ENCODE peak calls at places on chromosome 17, in six cellular contexts. B is H1, E is GM12878, C is K562, H is GM12891, F is HepG2. Q is an unnamed sample.

GRCh38 chr17:45018514-45019176 is 32.8 kb downstream of the DCAKD start:
- DNase-seq in C (peak; percentile 50), E (no peak), F (no peak), B (no peak), H (no peak), Q (no peak)

GRCh38 chr17:12665263-12666210 is at the start of gene MYOCD:
- DNase-seq in B (peak; percentile 79), E (no peak), H (peak; percentile 42), C (no peak), F (no peak), Q (peak; percentile 42)

GRCh38 chr17:41973457-41973856 is 6.9 kb downstream of the CNP start:
- DNase-seq in B (no peak), F (no peak), C (no peak), H (no peak), E (no peak), Q (no peak)

GRCh38 chr17:74085434-74085833 is 118.0 kb upstream of the RPL38 start:
- DNase-seq in E (no peak), F (no peak), B (no peak), C (peak; percentile 19), H (no peak), Q (no peak)

GRCh38 chr17:76544123-76544915 is 4.5 kb downstream of the PRCD start:
- DNase-seq in E (no peak), C (no peak), B (no peak), F (no peak), H (no peak), Q (no peak)

GRCh38 chr17:61579961-61580360 is 11.1 kb downstream of the NACA2 start:
- DNase-seq in B (no peak), F (peak; percentile 57), E (no peak), C (peak; percentile 13), H (no peak), Q (no peak)

GRCh38 chr17:956905-957304 is 22.7 kb downstream of the NXN start:
- DNase-seq in B (no peak), E (no peak), H (no peak), C (no peak), F (no peak), Q (no peak)

GRCh38 chr17:37792787-37793186 is 47.9 kb upstream of the HNF1B start:
- DNase-seq in H (no peak), C (no peak), F (no peak), B (no peak), E (no peak), Q (no peak)

GRCh38 chr17:38509008-38509771 is 80.9 kb downstream of the ARHGAP23 start:
- DNase-seq in B (peak; percentile 93), F (peak; percentile 84), E (no peak), H (peak; percentile 94), C (peak; percentile 92), Q (peak; percentile 90)

DNA sequence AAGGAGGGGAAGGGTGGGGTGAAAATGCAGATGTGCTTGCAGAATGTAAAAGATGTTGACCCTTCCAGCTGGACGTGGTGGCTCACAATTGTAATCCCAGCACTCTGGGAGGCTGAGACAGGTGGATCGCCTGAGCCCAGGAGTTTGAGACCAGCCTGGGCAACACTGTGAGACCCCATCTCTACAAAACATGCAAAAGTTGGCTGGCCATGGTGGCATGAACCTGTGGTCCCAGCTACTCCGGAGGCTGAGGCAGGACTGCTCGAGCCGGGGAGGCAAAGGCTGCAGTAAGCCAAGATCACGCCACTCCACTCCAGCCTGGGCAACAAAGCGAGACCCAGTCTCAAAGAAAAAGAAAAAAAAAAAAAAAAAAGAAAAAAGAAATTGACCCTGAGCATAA is 17.8 kb downstream of the ATP1B2 start:
- DNase-seq in B (no peak), C (no peak), F (no peak), H (no peak), E (no peak), Q (no peak)
- TF ChIP-seq POLR2AphosphoS5 in B (no peak), C (no peak), F (no peak), H (no peak), E (no peak), Q (no peak)

GRCh38 chr17:17682293-17682736 is 1.1 kb downstream of the RAI1 start:
- DNase-seq in E (no peak), F (no peak), B (no peak), H (no peak), C (peak; percentile 55), Q (peak; percentile 68)
- TF ChIP-seq POLR2A in E (peak; percentile 87), F (peak; percentile 43), B (no peak), H (peak; percentile 36), C (no peak), Q (peak; percentile 74)

GRCh38 chr17:7478276-7479138 is 924 bp downstream of the ZBTB4 start:
- DNase-seq in E (no peak), H (peak; percentile 70), F (no peak), B (no peak), C (peak; percentile 50), Q (peak; percentile 66)
- TF ChIP-seq TAF1 in E (no peak), H (no peak), F (no peak), B (no peak), C (no peak), Q (no peak)

GRCh38 chr17:21282231-21282630 is 2.3 kb upstream of the MAP2K3 start:
- DNase-seq in E (no peak), H (no peak), F (no peak), C (no peak), B (no peak), Q (no peak)
- TF ChIP-seq POLR2AphosphoS5 in E (no peak), H (no peak), F (no peak), C (no peak), B (no peak), Q (no peak)

Q was measured in GM12892.